ENCODE peak calls at places on chromosomes 2 and 18, in seven cellular contexts. M is choroid plexus epithelial cell; E is IMR-90; S is NCI-H82; J is activated CD4-positive, alpha-beta T cell treated with anti-CD3 and anti-CD28 coated beads for 4 hours; X is activated T-cell treated with anti-CD3 and anti-CD28 coated beads, Interleukin-2, amount 50 U/mL, for 72 hours; Q is AML-193. V is an unnamed sample.

GRCh38 chr2:217899231-217900009 is 103.4 kb downstream of the TNS1 start:
- DNase-seq in Q (peak), X (no peak), M (peak), E (peak), S (peak), J (no peak), V (peak)

GRCh38 chr2:185859506-185859905 is 120.9 kb downstream of the FSIP2 start:
- DNase-seq in Q (no peak), J (no peak), S (no peak), M (no peak), X (no peak), E (no peak), V (peak)

GRCh38 chr2:122018736-122019135 is 263.3 kb downstream of the TSN start:
- DNase-seq in M (no peak), J (no peak), Q (no peak), E (no peak), S (no peak), X (no peak), V (no peak)

GRCh38 chr2:109395487-109396337 is 218.1 kb downstream of the SEPTIN10 start:
- DNase-seq in E (no peak), M (no peak), J (no peak), Q (no peak), X (no peak), S (no peak), V (no peak)

GRCh38 chr2:241863021-241863954 is 4.6 kb upstream of the PDCD1 start:
- DNase-seq in E (peak), Q (no peak), J (peak), M (peak), S (no peak), X (peak), V (peak)

GRCh38 chr2:96580771-96581170 is 44.2 kb downstream of the ARID5A start:
- DNase-seq in S (peak), M (peak), X (no peak), Q (no peak), E (no peak), J (no peak), V (no peak)

GRCh38 chr2:122236152-122236892 is 480.9 kb downstream of the TSN start:
- DNase-seq in Q (peak), M (no peak), X (no peak), S (no peak), E (no peak), J (no peak), V (peak)

GRCh38 chr2:58553522-58553921 is 312.4 kb upstream of the FANCL start:
- DNase-seq in M (no peak), S (no peak), X (no peak), E (no peak), J (no peak), Q (no peak), V (no peak)

GRCh38 chr18:58545338-58546096 is 83.4 kb downstream of the ALPK2 start:
- DNase-seq in X (no peak), M (no peak), E (no peak), Q (no peak), S (no peak), J (no peak), V (no peak)

GRCh38 chr2:48205137-48205798 is 299.0 kb upstream of the FBXO11 start:
- DNase-seq in S (peak), E (peak), Q (no peak), J (no peak), X (no peak), M (peak), V (no peak)

GRCh38 chr18:58528011-58528367 is 100.9 kb downstream of the ALPK2 start:
- DNase-seq in Q (no peak), E (peak), M (peak), S (peak), X (no peak), J (no peak), V (no peak)

GRCh38 chr18:9643549-9643948 is 29.2 kb upstream of the PPP4R1 start:
- DNase-seq in Q (no peak), J (no peak), E (peak), M (peak), S (no peak), X (no peak), V (no peak)

GRCh38 chr18:76483780-76484179 is 11.3 kb downstream of the ZNF516 start:
- DNase-seq in E (no peak), M (no peak), S (no peak), Q (no peak), J (no peak), X (no peak), V (no peak)

GRCh38 chr2:65366595-65367125 is 65.7 kb downstream of the SPRED2 start:
- DNase-seq in X (peak), J (peak), Q (peak), E (peak), S (no peak), M (peak), V (peak)

GRCh38 chr2:36411962-36412444 is 56.4 kb downstream of the CRIM1 start:
- DNase-seq in M (peak), E (no peak), Q (no peak), S (no peak), X (no peak), J (no peak), V (no peak)

GRCh38 chr18:3427944-3428343 is 22.0 kb upstream of the TGIF1 start:
- DNase-seq in M (no peak), J (no peak), Q (no peak), E (no peak), X (no peak), S (no peak), V (no peak)

GRCh38 chr18:36149514-36150289 is 20.0 kb downstream of the ELP2 start:
- DNase-seq in Q (no peak), J (no peak), M (no peak), E (no peak), X (no peak), S (no peak), V (peak)

GRCh38 chr18:74266161-74266560 is 25.6 kb downstream of the CYB5A start:
- DNase-seq in E (peak), J (no peak), M (peak), S (no peak), Q (no peak), X (no peak), V (no peak)

GRCh38 chr2:4354678-4355077 is 651.3 kb downstream of the DCDC2C start:
- DNase-seq in J (no peak), S (peak), M (peak), Q (peak), X (no peak), E (no peak), V (peak)

GRCh38 chr2:110852541-110853263 is 120.3 kb downstream of the ACOXL start:
- DNase-seq in M (no peak), X (no peak), Q (no peak), S (no peak), J (no peak), E (no peak), V (peak)

GRCh38 chr2:239397856-239398470 is 2.9 kb downstream of the HDAC4 start:
- DNase-seq in Q (no peak), M (no peak), J (no peak), X (no peak), E (no peak), S (no peak), V (no peak)

GRCh38 chr2:7604456-7604855 is 687.2 kb downstream of the RNF144A start:
- DNase-seq in X (no peak), S (no peak), J (no peak), M (no peak), E (no peak), Q (no peak), V (no peak)

GRCh38 chr2:64420675-64421074 is 33.3 kb upstream of the LGALSL start:
- DNase-seq in Q (no peak), X (no peak), E (no peak), S (no peak), M (no peak), J (no peak), V (no peak)

GRCh38 chr2:46818819-46819218 is 96.8 kb downstream of the MCFD2 start:
- DNase-seq in Q (no peak), E (no peak), X (no peak), M (no peak), S (no peak), J (no peak), V (no peak)

GRCh38 chr2:140654565-140654964 is 1476.3 kb downstream of the LRP1B start:
- DNase-seq in S (peak), E (peak), Q (no peak), M (no peak), X (no peak), J (no peak), V (no peak)

GRCh38 chr2:69490486-69490885 is 53.3 kb upstream of the NFU1 start:
- DNase-seq in Q (no peak), M (no peak), S (no peak), X (peak), J (no peak), E (no peak), V (no peak)

GRCh38 chr2:98514879-98515570 is 70.4 kb downstream of the INPP4A start:
- DNase-seq in M (peak), E (peak), X (no peak), J (no peak), S (no peak), Q (no peak), V (peak)

GRCh38 chr2:231396058-231396821 is 730 bp downstream of the B3GNT7 start:
- DNase-seq in S (no peak), X (no peak), J (no peak), Q (no peak), M (no peak), E (no peak), V (no peak)

GRCh38 chr18:46566111-46566510 is 90.9 kb downstream of the LOXHD1 start:
- DNase-seq in S (no peak), E (no peak), Q (no peak), M (no peak), X (no peak), J (no peak), V (no peak)

GRCh38 chr2:149166958-149167810 is 128.7 kb downstream of the LYPD6B start:
- DNase-seq in M (no peak), Q (peak), J (peak), S (no peak), X (peak), E (no peak), V (peak)

GRCh38 chr2:237184192-237184922 is 98.7 kb downstream of the COPS8 start:
- DNase-seq in X (no peak), Q (no peak), J (no peak), S (no peak), M (peak), E (peak), V (no peak)